ENCODE peak calls at places on chromosomes 4 and X, in ten cellular contexts. P is fibroblast of pulmonary artery, N is GM12865, F is fibroblast of lung, X is uterus, I is osteoblast, U is WTC11, V is CD14-positive monocyte, L is dorsolateral prefrontal cortex, B is AG04450. T is an unnamed sample.

GRCh38 chr4:1792832-1793495 is at the start of gene FGFR3:
- DNase-seq in P (peak; percentile 11), F (no peak), L (no peak), V (no peak), X (no peak), U (peak; percentile 78), I (peak; percentile 98), B (no peak), N (peak; percentile 22), T (no peak)

GRCh38 chr4:158170691-158171455 is 2.0 kb downstream of the GASK1B start:
- DNase-seq in F (peak; percentile 34), N (peak; percentile 9), P (peak; percentile 60), I (no peak), L (no peak), V (peak; percentile 75), B (no peak), U (peak; percentile 83), X (peak; percentile 71), T (peak; percentile 40)

GRCh38 chrX:69524765-69525164 is 20.6 kb downstream of the NALF2 start:
- DNase-seq in V (no peak), N (no peak), U (no peak), X (no peak), I (no peak), B (no peak), F (no peak), L (no peak), P (no peak), T (no peak)

GRCh38 chrX:129760981-129761380 is 18.8 kb upstream of the SASH3 start:
- DNase-seq in V (no peak), I (no peak), N (no peak), B (no peak), F (no peak), L (no peak), X (no peak), P (no peak), U (no peak), T (no peak)

GRCh38 chrX:69253821-69254220 is 88.6 kb upstream of the PJA1 start:
- DNase-seq in V (no peak), L (no peak), B (no peak), N (no peak), I (no peak), U (no peak), F (no peak), P (no peak), X (no peak), T (no peak)

GRCh38 chrX:17425151-17425550 is 50.2 kb downstream of the NHS start:
- DNase-seq in L (no peak), B (no peak), X (no peak), F (peak; percentile 93), N (no peak), U (no peak), I (no peak), V (no peak), P (peak; percentile 39), T (no peak)

GRCh38 chr4:108624263-108625056 is 4.1 kb downstream of the RPL34 start:
- DNase-seq in U (no peak), N (no peak), P (no peak), B (no peak), L (no peak), X (no peak), V (no peak), I (peak; percentile 57), F (no peak), T (no peak)

GRCh38 chrX:40092808-40093435 is 4.8 kb downstream of the BCOR start:
- DNase-seq in L (no peak), X (no peak), I (peak; percentile 39), N (no peak), F (no peak), U (no peak), V (no peak), B (no peak), P (no peak), T (no peak)

GRCh38 chrX:151713859-151714258 is 2.0 kb upstream of the FATE1 start:
- DNase-seq in F (peak; percentile 0), P (peak; percentile 12), X (no peak), I (no peak), V (no peak), U (peak; percentile 60), B (no peak), L (no peak), N (peak; percentile 21), T (peak; percentile 36)

GRCh38 chrX:108036298-108036973 is 8.4 kb upstream of the VSIG1 start:
- DNase-seq in B (peak; percentile 69), I (peak; percentile 31), U (no peak), L (no peak), V (no peak), X (no peak), N (no peak), F (peak; percentile 63), P (peak; percentile 94), T (no peak)

GRCh38 chrX:104665691-104666090 is 99.7 kb downstream of the IL1RAPL2 start:
- DNase-seq in F (no peak), B (no peak), L (no peak), N (no peak), I (no peak), U (no peak), V (no peak), X (no peak), P (no peak), T (no peak)

GRCh38 chrX:104669063-104669462 is 103.1 kb downstream of the IL1RAPL2 start:
- DNase-seq in F (no peak), V (no peak), X (no peak), P (no peak), N (no peak), L (no peak), I (no peak), B (no peak), U (no peak), T (no peak)

GRCh38 chrX:104662694-104663093 is 96.7 kb downstream of the IL1RAPL2 start:
- DNase-seq in P (no peak), F (no peak), I (no peak), V (no peak), U (no peak), B (no peak), N (no peak), L (no peak), X (no peak), T (no peak)

GRCh38 chrX:104670051-104670450 is 104.1 kb downstream of the IL1RAPL2 start:
- DNase-seq in B (no peak), V (no peak), X (no peak), L (no peak), I (no peak), F (no peak), P (no peak), N (no peak), U (no peak), T (no peak)

DNA sequence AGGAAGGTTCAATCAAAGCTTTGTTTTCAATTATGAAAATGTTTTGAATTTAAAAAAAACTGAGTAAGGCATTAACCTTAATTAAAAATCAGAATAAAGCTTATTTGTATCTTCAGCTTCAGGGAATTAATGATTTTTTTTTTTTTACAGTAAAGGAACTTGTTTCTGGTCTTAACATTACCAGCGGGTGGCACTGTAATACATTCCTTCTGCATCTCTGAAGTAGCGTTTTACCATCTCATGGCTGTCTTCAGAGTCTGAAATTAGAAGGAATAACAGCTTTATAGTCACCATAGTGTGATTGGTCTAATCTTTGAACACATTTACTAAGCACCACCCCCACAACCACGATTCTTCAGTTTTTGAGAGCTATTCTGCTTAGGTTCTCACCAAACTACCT is 102.6 kb downstream of the IL1RAPL2 start:
- DNase-seq in F (peak; percentile 0), X (no peak), U (no peak), N (peak; percentile 1), B (no peak), I (no peak), L (no peak), V (no peak), P (peak; percentile 17), T (no peak)
- TF ChIP-seq CTCF in F (no peak), X (no peak), U (no peak), N (no peak), B (no peak), I (no peak), L (no peak), V (no peak), P (no peak), T (no peak)

GRCh38 chr4:87853108-87853507 is 20.3 kb downstream of the MEPE start:
- DNase-seq in X (no peak), L (no peak), N (peak; percentile 28), B (no peak), I (peak; percentile 73), F (peak; percentile 75), U (no peak), P (peak; percentile 78), V (no peak), T (no peak)

GRCh38 chr4:87848622-87849351 is 16.0 kb downstream of the MEPE start:
- DNase-seq in P (peak; percentile 80), V (peak; percentile 51), B (peak; percentile 11), I (no peak), F (peak; percentile 74), X (peak; percentile 45), U (peak; percentile 42), N (peak; percentile 63), L (peak; percentile 65), T (peak; percentile 38)

GRCh38 chr4:87851955-87852354 is 19.2 kb downstream of the MEPE start:
- DNase-seq in P (no peak), V (no peak), U (no peak), X (no peak), F (no peak), I (no peak), L (no peak), B (no peak), N (no peak), T (no peak)

GRCh38 chr4:87851332-87851731 is 18.6 kb downstream of the MEPE start:
- DNase-seq in F (no peak), B (no peak), N (no peak), V (peak; percentile 73), U (no peak), L (no peak), I (no peak), P (no peak), X (no peak), T (no peak)

DNA sequence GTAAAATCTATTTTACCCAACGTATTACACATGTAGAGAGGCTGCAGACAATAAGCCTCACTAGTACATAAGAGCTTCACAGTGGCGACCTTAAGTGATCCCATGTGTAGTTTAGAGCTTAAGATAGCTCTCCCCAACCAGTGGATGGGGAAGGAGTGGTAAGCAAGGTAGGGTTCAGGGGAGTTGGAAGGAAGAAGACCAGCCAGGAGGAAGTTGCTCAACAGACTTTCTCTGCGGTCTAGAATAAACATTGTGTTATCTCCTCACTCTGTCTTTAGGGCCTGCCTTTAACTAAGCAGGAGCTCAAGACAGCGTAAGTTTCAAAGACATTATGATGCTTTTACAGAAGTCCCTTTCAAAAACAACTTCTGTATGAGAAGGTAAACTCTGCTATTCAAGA is 16.8 kb downstream of the MEPE start:
- DNase-seq in N (no peak), F (peak; percentile 17), X (no peak), L (no peak), B (no peak), V (peak; percentile 47), P (peak; percentile 41), U (no peak), I (no peak), T (no peak)
- TF ChIP-seq CTCF in N (no peak), F (no peak), X (no peak), L (no peak), B (no peak), V (no peak), P (no peak), U (no peak), I (no peak), T (no peak)

GRCh38 chrX:115898382-115899001 is 272.1 kb upstream of the AGTR2 start:
- DNase-seq in I (peak; percentile 61), P (no peak), B (no peak), V (no peak), F (no peak), X (peak; percentile 53), U (no peak), N (peak; percentile 21), L (peak; percentile 71), T (peak; percentile 14)
- TF ChIP-seq CTCF in I (peak; percentile 24), P (no peak), B (no peak), V (no peak), F (no peak), X (peak; percentile 65), U (no peak), N (no peak), L (peak; percentile 68), T (no peak)

GRCh38 chr4:139256349-139256748 is 23.7 kb downstream of the MGARP start:
- DNase-seq in U (no peak), B (no peak), P (no peak), X (no peak), F (no peak), V (no peak), N (no peak), L (no peak), I (peak; percentile 19), T (no peak)
- TF ChIP-seq CTCF in U (no peak), B (no peak), P (no peak), X (no peak), F (no peak), V (no peak), N (no peak), L (no peak), I (no peak), T (no peak)

T was measured in glutamatergic neuron.